ENCODE peak calls at places on chromosomes 6 and 20, in nine cellular contexts. V, B, N, H, J, K, I, F and T are unnamed samples.
A peak's percentile ranks its signal among the peaks of the same experiment; 100 is the strongest.

GRCh38 chr6:157264701-157265100 is 58.6 kb downstream of the TMEM242 start:
- DNase-seq in V (no peak), B (no peak), N (peak; percentile 62), H (no peak), J (no peak), K (no peak), I (no peak), F (peak; percentile 5), T (no peak)

GRCh38 chr20:57499676-57500075 is 25.3 kb downstream of the CTCFL start:
- DNase-seq in V (no peak), B (no peak), N (no peak), H (peak; percentile 39), J (no peak), K (no peak), I (no peak), F (no peak), T (no peak)

GRCh38 chr6:158536891-158537798 is 22.7 kb upstream of the TMEM181 start:
- DNase-seq in V (no peak), B (no peak), N (no peak), H (peak; percentile 73), J (peak; percentile 22), K (peak; percentile 86), I (no peak), F (peak; percentile 52), T (no peak)

GRCh38 chr20:23435675-23436539 is 3.6 kb upstream of the CSTL1 start:
- DNase-seq in V (no peak), B (no peak), N (peak; percentile 89), H (peak; percentile 74), J (no peak), K (no peak), I (peak; percentile 67), F (no peak), T (no peak)

GRCh38 chr6:111721677-111722219 is 116.1 kb upstream of the TRAF3IP2 start:
- DNase-seq in V (no peak), B (peak; percentile 3), N (no peak), H (no peak), J (no peak), K (peak; percentile 42), I (no peak), F (no peak), T (peak; percentile 50)

GRCh38 chr6:35311390-35312075 is 13.9 kb downstream of the DEF6 start:
- DNase-seq in V (no peak), B (no peak), N (no peak), H (no peak), J (no peak), K (no peak), I (no peak), F (peak; percentile 70), T (no peak)

GRCh38 chr6:36697481-36697903 is at the start of gene RAB44:
- DNase-seq in V (no peak), B (no peak), N (no peak), H (no peak), J (no peak), K (no peak), I (no peak), F (no peak), T (no peak)

GRCh38 chr6:5126214-5126613 is 41.1 kb downstream of the PPP1R3G start:
- DNase-seq in V (no peak), B (no peak), N (no peak), H (no peak), J (no peak), K (no peak), I (no peak), F (no peak), T (peak; percentile 84)

GRCh38 chr6:137870744-137871247 is 3.7 kb downstream of the TNFAIP3 start:
- DNase-seq in V (no peak), B (peak; percentile 51), N (no peak), H (no peak), J (no peak), K (peak; percentile 65), I (no peak), F (no peak), T (no peak)

GRCh38 chr6:41581381-41581991 is 35.3 kb downstream of the FOXP4 start:
- DNase-seq in V (no peak), B (peak; percentile 79), N (no peak), H (peak; percentile 59), J (peak; percentile 97), K (no peak), I (peak; percentile 61), F (no peak), T (peak; percentile 83)

GRCh38 chr20:35271904-35272303 is 6.0 kb downstream of the MMP24OS start:
- DNase-seq in V (no peak), B (no peak), N (no peak), H (no peak), J (no peak), K (no peak), I (no peak), F (no peak), T (peak; percentile 34)